ENCODE peak calls at places on chromosome 18, in five cellular contexts. S, B, Q, F and L are unnamed samples.

GRCh38 chr18:40582105-40582504 is 1372.9 kb upstream of the PIK3C3 start:
- DNase-seq in S (no peak), B (no peak), Q (no peak), F (no peak), L (no peak)

GRCh38 chr18:53254265-53254664 is 914.3 kb downstream of the DCC start:
- DNase-seq in S (no peak), B (no peak), Q (no peak), F (no peak), L (no peak)

GRCh38 chr18:48409591-48410094 is 460 bp upstream of the ZBTB7C start:
- DNase-seq in S (peak), B (no peak), Q (no peak), F (no peak), L (no peak)

GRCh38 chr18:55189972-55190371 is 230.7 kb upstream of the CCDC68 start:
- DNase-seq in S (no peak), B (no peak), Q (no peak), F (no peak), L (no peak)

GRCh38 chr18:70292628-70293027 is 3.8 kb downstream of the SOCS6 start:
- DNase-seq in S (no peak), B (no peak), Q (no peak), F (no peak), L (no peak)

GRCh38 chr18:28045176-28045810 is 131.6 kb downstream of the CDH2 start:
- DNase-seq in S (no peak), B (no peak), Q (no peak), F (no peak), L (no peak)

GRCh38 chr18:69495338-69495737 is 94.7 kb downstream of the DOK6 start:
- DNase-seq in S (no peak), B (no peak), Q (no peak), F (no peak), L (no peak)

GRCh38 chr18:5546660-5547059 is 2.9 kb upstream of the EPB41L3 start:
- DNase-seq in S (peak), B (no peak), Q (no peak), F (peak), L (peak)

GRCh38 chr18:57581301-57581934 is 5.1 kb downstream of the FECH start:
- DNase-seq in S (no peak), B (peak), Q (no peak), F (peak), L (no peak)

GRCh38 chr18:57776767-57777166 is 26.3 kb downstream of the ATP8B1 start:
- DNase-seq in S (no peak), B (no peak), Q (no peak), F (no peak), L (no peak)

GRCh38 chr18:26901020-26901419 is 35.5 kb upstream of the AQP4 start:
- DNase-seq in S (no peak), B (no peak), Q (no peak), F (no peak), L (no peak)

GRCh38 chr18:10518595-10519273 is 7.1 kb upstream of the NAPG start:
- DNase-seq in S (peak), B (no peak), Q (no peak), F (no peak), L (peak)

GRCh38 chr18:47737956-47738355 is 192.5 kb downstream of the SMAD2 start:
- DNase-seq in S (no peak), B (no peak), Q (no peak), F (no peak), L (no peak)

GRCh38 chr18:54742654-54743053 is 85.6 kb upstream of the RAB27B start:
- DNase-seq in S (peak), B (no peak), Q (no peak), F (no peak), L (peak)

GRCh38 chr18:79979843-79980242 is 8.5 kb downstream of the TXNL4A start:
- DNase-seq in S (no peak), B (no peak), Q (no peak), F (no peak), L (no peak)

GRCh38 chr18:48687694-48688042 is 148.8 kb downstream of the CTIF start:
- DNase-seq in S (no peak), B (no peak), Q (no peak), F (no peak), L (no peak)

GRCh38 chr18:59835656-59836379 is 64.0 kb upstream of the PMAIP1 start:
- DNase-seq in S (no peak), B (no peak), Q (no peak), F (no peak), L (no peak)

GRCh38 chr18:76056467-76057194 is 438.4 kb downstream of the ZNF516 start:
- DNase-seq in S (no peak), B (no peak), Q (no peak), F (no peak), L (no peak)

GRCh38 chr18:13611058-13611615 is 115.2 kb downstream of the FAM210A start:
- DNase-seq in S (peak), B (no peak), Q (no peak), F (peak), L (peak)

GRCh38 chr18:56721491-56721890 is 70.3 kb downstream of the WDR7 start:
- DNase-seq in S (no peak), B (no peak), Q (no peak), F (no peak), L (no peak)

GRCh38 chr18:2104620-2105462 is 466.5 kb downstream of the METTL4 start:
- DNase-seq in S (no peak), B (no peak), Q (no peak), F (peak), L (no peak)

GRCh38 chr18:57446322-57446721 is 11.1 kb downstream of the ONECUT2 start:
- DNase-seq in S (no peak), B (no peak), Q (no peak), F (no peak), L (no peak)

GRCh38 chr18:9914584-9915290 is 921 bp downstream of the VAPA start:
- DNase-seq in S (peak), B (peak), Q (no peak), F (peak), L (peak)

GRCh38 chr18:7590800-7591560 is 23.9 kb downstream of the PTPRM start:
- DNase-seq in S (no peak), B (no peak), Q (no peak), F (no peak), L (no peak)

GRCh38 chr18:44153976-44154375 is 526.7 kb upstream of the SETBP1 start:
- DNase-seq in S (no peak), B (no peak), Q (no peak), F (no peak), L (no peak)

GRCh38 chr18:36158261-36158867 is 28.7 kb downstream of the ELP2 start:
- DNase-seq in S (no peak), B (no peak), Q (no peak), F (no peak), L (no peak)

GRCh38 chr18:36157441-36157840 is 27.7 kb downstream of the ELP2 start:
- DNase-seq in S (no peak), B (no peak), Q (no peak), F (no peak), L (no peak)

GRCh38 chr18:11136241-11136640 is 13.1 kb downstream of the PIEZO2 start:
- DNase-seq in S (no peak), B (no peak), Q (no peak), F (no peak), L (no peak)

GRCh38 chr18:37935086-37935485 is 369.5 kb upstream of the CELF4 start:
- DNase-seq in S (no peak), B (no peak), Q (no peak), F (no peak), L (no peak)

GRCh38 chr18:13216732-13217465 is 1.7 kb upstream of the LDLRAD4 start:
- DNase-seq in S (no peak), B (no peak), Q (no peak), F (peak), L (peak)

GRCh38 chr18:24014986-24015896 is 687 bp downstream of the TTC39C start:
- DNase-seq in S (peak), B (no peak), Q (no peak), F (peak), L (peak)

GRCh38 chr18:53567935-53568574 is 656.4 kb downstream of the MBD2 start:
- DNase-seq in S (no peak), B (no peak), Q (no peak), F (peak), L (no peak)

GRCh38 chr18:702957-703659 is 9.3 kb downstream of the ENOSF1 start:
- DNase-seq in S (no peak), B (no peak), Q (no peak), F (no peak), L (no peak)

GRCh38 chr18:24726727-24727539 is 266.5 kb downstream of the HRH4 start:
- DNase-seq in S (peak), B (no peak), Q (peak), F (peak), L (peak)

GRCh38 chr18:41992698-41993097 is 37.7 kb downstream of the PIK3C3 start:
- DNase-seq in S (no peak), B (no peak), Q (no peak), F (no peak), L (no peak)

GRCh38 chr18:8252371-8252770 is 356.9 kb upstream of the RAB12 start:
- DNase-seq in S (no peak), B (no peak), Q (no peak), F (no peak), L (no peak)

GRCh38 chr18:45976581-45977373 is 9.6 kb upstream of the EPG5 start:
- DNase-seq in S (no peak), B (no peak), Q (no peak), F (no peak), L (no peak)

GRCh38 chr18:30510882-30511281 is 531.7 kb downstream of the DSC3 start:
- DNase-seq in S (no peak), B (no peak), Q (no peak), F (no peak), L (no peak)